ENCODE peak calls at places on chromosomes 6 and 20, in ten cellular contexts. Z is A549; Y is endodermal cell; R is lower lobe of right lung; E is IMR-90; G is psoas muscle; V is CD8-positive, alpha-beta T cell; B is breast epithelium; N is upper lobe of right lung; K is uterus. H is an unnamed sample.

GRCh38 chr20:60459212-60459611 is 501.0 kb downstream of the CDH26 start:
- DNase-seq in Z (no peak), Y (no peak), R (no peak), E (no peak), G (no peak), V (no peak), B (no peak), N (no peak), K (no peak), H (no peak)

GRCh38 chr6:162533009-162533400 is 194.6 kb downstream of the PRKN start:
- DNase-seq in Z (peak; percentile 33), Y (no peak), R (no peak), E (no peak), G (no peak), V (no peak), B (no peak), N (no peak), K (no peak), H (no peak)

GRCh38 chr6:131914967-131915751 is 36.0 kb downstream of the CCN2 start:
- DNase-seq in Z (peak; percentile 71), Y (peak; percentile 78), R (no peak), E (peak; percentile 89), G (no peak), V (peak; percentile 14), B (no peak), N (no peak), K (peak; percentile 51), H (no peak)

GRCh38 chr20:41089555-41089954 is 47.8 kb upstream of the PLCG1 start:
- DNase-seq in Z (peak; percentile 11), Y (no peak), R (no peak), E (no peak), G (no peak), V (no peak), B (no peak), N (no peak), K (no peak), H (no peak)

GRCh38 chr6:46144270-46144669 is 14.5 kb downstream of the ENPP4 start:
- DNase-seq in Z (no peak), Y (no peak), R (no peak), E (no peak), G (no peak), V (no peak), B (no peak), N (no peak), K (no peak), H (no peak)

GRCh38 chr6:165922309-165922794 is 245.3 kb downstream of the TBXT start:
- DNase-seq in Z (peak; percentile 70), Y (no peak), R (no peak), E (peak; percentile 83), G (no peak), V (no peak), B (no peak), N (no peak), K (no peak), H (no peak)

GRCh38 chr6:166608819-166609218 is 18.2 kb downstream of the RPS6KA2 start:
- DNase-seq in Z (no peak), Y (peak; percentile 3), R (no peak), E (peak; percentile 89), G (no peak), V (no peak), B (no peak), N (no peak), K (no peak), H (no peak)

GRCh38 chr6:56255370-56255769 is 8.0 kb upstream of the COL21A1 start:
- DNase-seq in Z (no peak), Y (no peak), R (no peak), E (no peak), G (no peak), V (no peak), B (no peak), N (no peak), K (no peak), H (no peak)

GRCh38 chr6:20403766-20404640 is 2.3 kb downstream of the E2F3 start:
- DNase-seq in Z (peak; percentile 63), Y (peak; percentile 85), R (no peak), E (peak; percentile 58), G (no peak), V (peak; percentile 36), B (no peak), N (no peak), K (no peak), H (peak; percentile 64)

GRCh38 chr20:33910056-33910455 is 83.7 kb upstream of the RALY start:
- DNase-seq in Z (no peak), Y (no peak), R (no peak), E (peak; percentile 71), G (no peak), V (no peak), B (no peak), N (no peak), K (no peak), H (no peak)

GRCh38 chr6:158797331-158798202 is 21.6 kb downstream of the EZR start:
- DNase-seq in Z (no peak), Y (peak; percentile 11), R (no peak), E (peak; percentile 76), G (no peak), V (no peak), B (no peak), N (no peak), K (no peak), H (no peak)

GRCh38 chr6:158795516-158795915 is 23.7 kb downstream of the EZR start:
- DNase-seq in Z (no peak), Y (no peak), R (no peak), E (no peak), G (no peak), V (no peak), B (no peak), N (no peak), K (no peak), H (no peak)

GRCh38 chr6:158799051-158799792 is 19.9 kb downstream of the EZR start:
- DNase-seq in Z (peak; percentile 72), Y (peak; percentile 45), R (no peak), E (peak; percentile 46), G (no peak), V (no peak), B (no peak), N (no peak), K (no peak), H (no peak)

GRCh38 chr6:158796353-158796752 is 22.8 kb downstream of the EZR start:
- DNase-seq in Z (no peak), Y (peak; percentile 38), R (no peak), E (no peak), G (no peak), V (no peak), B (no peak), N (no peak), K (no peak), H (no peak)

GRCh38 chr6:158798311-158798710 is 20.9 kb downstream of the EZR start:
- DNase-seq in Z (no peak), Y (peak; percentile 44), R (no peak), E (no peak), G (no peak), V (no peak), B (no peak), N (no peak), K (no peak), H (no peak)
- H3K4me1 ChIP-seq in Z (peaks cover 98% of the 10 kb centered on the region), Y (peaks cover 9% of the 10 kb centered on the region), R (peaks cover 96% of the 10 kb centered on the region), E (peaks cover 12% of the 10 kb centered on the region), G (peaks cover 16% of the 10 kb centered on the region), V (peaks cover 91% of the 10 kb centered on the region), B (no peaks in the 10 kb centered on the region), N (peaks cover 86% of the 10 kb centered on the region), K (no peaks in the 10 kb centered on the region), H (peaks cover 78% of the 10 kb centered on the region)

DNA sequence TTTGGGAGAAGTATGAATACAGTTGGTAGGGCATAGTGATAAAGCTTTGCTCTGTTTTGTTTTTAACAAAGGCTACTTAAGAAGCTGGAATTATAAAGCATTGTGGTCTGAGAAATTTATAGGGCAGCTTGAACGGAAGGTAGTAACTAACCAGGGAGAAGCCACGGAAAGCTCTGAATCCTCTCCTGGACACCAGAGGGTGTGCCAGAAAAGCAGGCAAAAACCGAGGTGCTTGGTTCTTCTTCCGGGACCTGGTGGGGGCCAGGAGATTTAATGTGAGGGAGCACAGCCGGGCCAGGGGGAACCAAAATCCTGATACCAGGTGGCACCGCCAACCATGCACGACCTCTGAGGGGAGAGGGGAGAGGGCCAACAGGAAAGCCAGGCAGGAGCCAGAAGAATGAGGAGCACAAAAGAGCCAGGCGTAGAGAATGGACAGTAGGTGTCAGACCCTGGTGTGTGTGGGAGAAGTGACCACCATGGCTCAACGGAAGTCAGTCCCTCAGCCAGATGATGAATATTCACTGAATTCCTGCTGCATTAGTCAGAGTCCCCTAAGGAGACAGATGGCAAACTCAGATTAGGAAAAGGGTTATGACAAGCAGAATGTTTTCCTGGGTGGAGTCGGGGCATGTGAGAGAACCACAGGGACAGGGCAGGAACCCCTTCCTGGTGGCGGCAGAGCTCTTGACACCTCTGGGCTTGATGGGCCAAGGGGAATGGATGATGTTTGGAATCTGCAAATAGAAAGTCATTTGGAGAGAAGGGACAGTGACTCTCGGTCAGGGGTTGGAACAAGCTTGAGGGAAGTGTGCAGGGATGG is 262.3 kb downstream of the ZNF217 start:
- DNase-seq in Z (peak; percentile 31), Y (peak; percentile 78), R (no peak), E (no peak), G (no peak), V (no peak), B (no peak), N (no peak), K (no peak), H (no peak)
- H3K27ac ChIP-seq in Z (no peak overlapping the region), Y (peak overlapping the region; percentile 51), R (no peak overlapping the region), E (no peak overlapping the region), G (no peak overlapping the region), V (no peak overlapping the region), B (peak overlapping the region; percentile 77), N (no peak overlapping the region), K (no peak overlapping the region), H (no peak overlapping the region)

DNA sequence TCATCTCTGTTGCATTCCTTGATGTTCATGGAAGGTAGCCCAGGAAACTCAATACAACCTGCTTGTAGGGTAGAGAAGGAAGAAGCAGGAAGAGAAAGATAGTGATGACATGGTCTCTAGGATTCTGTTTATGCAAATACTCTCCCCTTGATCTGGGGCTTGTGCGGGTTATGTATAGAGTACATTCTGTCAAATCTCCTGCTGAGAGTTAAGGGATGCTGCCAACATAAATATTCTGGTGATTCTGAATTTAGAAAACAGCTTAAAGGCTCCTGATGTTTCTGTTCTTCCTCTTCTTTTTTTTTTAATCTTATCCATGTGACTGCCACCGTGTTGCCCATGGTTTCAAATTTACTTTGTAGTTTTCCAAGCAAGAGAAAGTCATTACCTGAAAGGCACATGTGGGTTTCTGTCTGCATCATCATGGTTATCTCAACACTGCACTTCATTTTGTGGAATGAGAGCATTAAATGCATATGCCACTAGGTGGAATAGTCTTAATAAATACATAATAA is 150.6 kb downstream of the RPS12 start:
- DNase-seq in Z (no peak), Y (no peak), R (no peak), E (peak; percentile 18), G (no peak), V (no peak), B (no peak), N (no peak), K (no peak), H (no peak)
- TF ChIP-seq CTCF in Z (no peak), Y (no peak), R (no peak), E (no peak), G (no peak), V (no peak), B (no peak), N (no peak), K (no peak), H (no peak)

DNA sequence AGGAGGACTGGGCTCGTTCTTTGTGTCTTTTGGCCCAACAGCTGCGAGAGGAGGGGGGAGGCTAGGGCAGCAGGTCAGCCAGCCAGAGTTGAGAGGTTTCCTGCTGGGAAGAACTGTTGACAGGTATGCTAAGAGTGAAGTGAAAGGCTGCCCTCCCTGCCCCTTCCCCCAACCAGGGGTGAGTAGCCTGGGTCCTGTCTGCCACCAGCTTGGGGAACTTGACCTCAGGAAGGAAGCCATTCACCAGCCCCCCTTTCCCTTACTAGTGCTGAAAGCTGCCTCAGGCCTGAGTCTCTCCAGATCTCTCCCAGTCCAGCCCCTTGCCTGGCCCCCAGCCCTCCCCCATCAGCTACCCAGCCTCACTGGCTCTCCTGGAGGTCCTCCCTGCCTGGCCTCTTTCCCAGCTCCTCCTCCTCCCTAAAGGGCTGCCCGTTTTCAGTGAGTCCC is 20.7 kb upstream of the ZNF76 start:
- DNase-seq in Z (no peak), Y (peak; percentile 94), R (no peak), E (no peak), G (no peak), V (no peak), B (no peak), N (no peak), K (peak; percentile 26), H (no peak)
- H3K4me1 ChIP-seq in Z (no peaks in the 10 kb centered on the region), Y (peaks cover 24% of the 10 kb centered on the region), R (peaks cover 37% of the 10 kb centered on the region), E (peaks cover 5% of the 10 kb centered on the region), G (no peaks in the 10 kb centered on the region), V (no peaks in the 10 kb centered on the region), B (no peaks in the 10 kb centered on the region), N (peaks cover 24% of the 10 kb centered on the region), K (peaks cover 4% of the 10 kb centered on the region), H (peaks cover 13% of the 10 kb centered on the region)

H was measured in left lung.